ENCODE peak calls at places on chromosomes 4 and X, in five cellular contexts. I is ELF-1, S is neuronal stem cell, N is M059J, A is Caki2. J is an unnamed sample.
A peak's percentile ranks its signal among the peaks of the same experiment; 100 is the strongest.

GRCh38 chr4:148589182-148589581 is 147.0 kb upstream of the NR3C2 start:
- DNase-seq in I (no peak), S (no peak), A (no peak), N (no peak), J (no peak)

GRCh38 chr4:51842554-51843308 is at the start of gene DCUN1D4:
- DNase-seq in A (peak; percentile 99), I (peak; percentile 100), S (peak; percentile 99), N (peak; percentile 98), J (peak; percentile 99)

GRCh38 chr4:116358633-116359222 is 726.6 kb downstream of the TRAM1L1 start:
- DNase-seq in A (peak; percentile 88), I (peak; percentile 83), N (peak; percentile 58), S (peak; percentile 36), J (peak; percentile 73)

GRCh38 chr4:7813674-7814073 is 126.0 kb downstream of the AFAP1 start:
- DNase-seq in A (peak; percentile 52), N (peak; percentile 90), S (no peak), I (no peak), J (no peak)

GRCh38 chr4:89212666-89213381 is 94.8 kb downstream of the GPRIN3 start:
- DNase-seq in I (peak; percentile 29), A (no peak), N (peak; percentile 59), S (no peak), J (no peak)

GRCh38 chr4:4254666-4255065 is 6.6 kb upstream of the TMEM128 start:
- DNase-seq in I (no peak), N (no peak), S (no peak), A (no peak), J (no peak)

GRCh38 chr4:177087060-177087459 is 222.6 kb upstream of the NEIL3 start:
- DNase-seq in S (no peak), A (no peak), I (no peak), N (no peak), J (no peak)

GRCh38 chr4:94650129-94650495 is 107.6 kb upstream of the BMPR1B start:
- DNase-seq in S (no peak), N (no peak), A (no peak), I (no peak), J (no peak)

GRCh38 chrX:136028383-136028984 is 43.2 kb downstream of the SLC9A6 start:
- DNase-seq in A (peak; percentile 34), I (peak; percentile 5), S (peak; percentile 18), N (peak; percentile 78), J (no peak)

GRCh38 chrX:16239211-16239610 is 71.9 kb downstream of the MAGEB17 start:
- DNase-seq in A (peak; percentile 56), N (peak; percentile 93), I (no peak), S (no peak), J (no peak)

GRCh38 chr4:175453456-175453855 is 358.6 kb downstream of the GPM6A start:
- DNase-seq in S (no peak), N (peak; percentile 60), I (no peak), A (no peak), J (no peak)

GRCh38 chr4:147863111-147863747 is 131.3 kb downstream of the ARHGAP10 start:
- DNase-seq in S (no peak), N (no peak), A (no peak), I (no peak), J (no peak)

GRCh38 chrX:124280294-124280902 is 52.1 kb upstream of the TEX13D start:
- DNase-seq in I (no peak), N (peak; percentile 27), A (no peak), S (no peak), J (no peak)

GRCh38 chrX:139554367-139554766 is 23.8 kb downstream of the F9 start:
- DNase-seq in A (no peak), N (no peak), I (no peak), S (no peak), J (no peak)

GRCh38 chr4:13386405-13387107 is 97.6 kb downstream of the RAB28 start:
- DNase-seq in S (no peak), N (peak; percentile 60), A (no peak), I (no peak), J (no peak)

GRCh38 chrX:14697453-14697852 is 168.1 kb downstream of the GLRA2 start:
- DNase-seq in N (peak; percentile 42), A (no peak), I (peak; percentile 44), S (peak; percentile 1), J (peak; percentile 52)

GRCh38 chr4:171186700-171187099 is 626.5 kb upstream of the GALNTL6 start:
- DNase-seq in A (no peak), I (no peak), N (no peak), S (no peak), J (no peak)

GRCh38 chr4:184448828-184449227 is 25.5 kb downstream of the IRF2 start:
- DNase-seq in I (no peak), S (no peak), N (peak; percentile 84), A (no peak), J (no peak)

GRCh38 chr4:165464338-165464737 is 85.5 kb downstream of the CPE start:
- DNase-seq in S (no peak), I (no peak), N (no peak), A (no peak), J (no peak)

GRCh38 chr4:172356002-172356401 is 542.8 kb downstream of the GALNTL6 start:
- DNase-seq in N (no peak), I (no peak), S (no peak), A (peak; percentile 29), J (no peak)

GRCh38 chr4:108512615-108513505 is 107.5 kb upstream of the RPL34 start:
- DNase-seq in N (peak; percentile 57), A (no peak), S (peak; percentile 44), I (peak; percentile 67), J (peak; percentile 69)

GRCh38 chr4:98374643-98375042 is 113.5 kb downstream of the RAP1GDS1 start:
- DNase-seq in N (no peak), I (no peak), S (no peak), A (no peak), J (no peak)

GRCh38 chr4:139689093-139689722 is 23.6 kb downstream of the MGST2 start:
- DNase-seq in A (peak; percentile 13), S (no peak), N (peak; percentile 4), I (no peak), J (no peak)

GRCh38 chr4:104747635-104748034 is 252.9 kb upstream of the CXXC4 start:
- DNase-seq in A (no peak), N (peak; percentile 26), S (no peak), I (no peak), J (no peak)

GRCh38 chr4:43485196-43485595 is 592.7 kb downstream of the GRXCR1 start:
- DNase-seq in S (no peak), I (no peak), A (no peak), N (no peak), J (no peak)

GRCh38 chr4:48906283-48907173 is at the start of gene OCIAD2:
- DNase-seq in A (peak; percentile 73), I (peak; percentile 64), S (peak; percentile 48), N (peak; percentile 82), J (peak; percentile 71)

GRCh38 chr4:177771645-177772044 is 329.4 kb upstream of the AGA start:
- DNase-seq in A (no peak), N (no peak), I (no peak), S (no peak), J (no peak)

GRCh38 chrX:46408553-46409407 is 136.4 kb downstream of the ZNF674 start:
- DNase-seq in I (peak; percentile 62), A (peak; percentile 39), S (peak; percentile 47), N (peak; percentile 63), J (peak; percentile 68)

GRCh38 chr4:149765630-149766029 is 50.0 kb downstream of the IQCM start:
- DNase-seq in I (no peak), S (no peak), N (peak; percentile 79), A (peak; percentile 33), J (no peak)

GRCh38 chr4:144711685-144712456 is 65.9 kb downstream of the HHIP start:
- DNase-seq in N (peak; percentile 38), S (no peak), A (no peak), I (no peak), J (no peak)

GRCh38 chr4:135731681-135732080 is 1530.1 kb upstream of the PABPC4L start:
- DNase-seq in S (no peak), A (no peak), I (no peak), N (no peak), J (no peak)

GRCh38 chrX:154083134-154083517 is 14.4 kb downstream of the MECP2 start:
- DNase-seq in N (no peak), I (no peak), A (no peak), S (no peak), J (no peak)

J was measured in ecto neural progenitor cell.